ENCODE peak calls at places on chromosome 5, in six cellular contexts. T is smooth muscle cell of the brain vasculature, D is aorta, P is DMS153, Q is A172, M is lower lobe of right lung. R is an unnamed sample.

GRCh38 chr5:134085411-134085810 is 29.1 kb upstream of the TCF7 start:
- DNase-seq in T (no peak), D (no peak), P (no peak), Q (no peak), M (no peak), R (no peak)

GRCh38 chr5:79975422-79975821 is 15.6 kb downstream of the MTX3 start:
- DNase-seq in T (no peak), D (no peak), P (no peak), Q (no peak), M (no peak), R (no peak)

GRCh38 chr5:74903165-74903787 is 37.1 kb upstream of the FAM169A start:
- DNase-seq in T (no peak), D (no peak), P (peak; percentile 8), Q (no peak), M (peak; percentile 66), R (peak; percentile 71)

GRCh38 chr5:177301503-177302165 is 1.9 kb downstream of the RAB24 start:
- DNase-seq in T (no peak), D (peak; percentile 70), P (peak; percentile 86), Q (peak; percentile 41), M (peak; percentile 61), R (no peak)

GRCh38 chr5:37836173-37837100 is 3.4 kb downstream of the GDNF start:
- DNase-seq in T (no peak), D (peak; percentile 75), P (no peak), Q (no peak), M (no peak), R (peak; percentile 77)

GRCh38 chr5:150787659-150788058 is 9.1 kb downstream of the SMIM3 start:
- DNase-seq in T (no peak), D (no peak), P (no peak), Q (no peak), M (no peak), R (no peak)

GRCh38 chr5:100644206-100644605 is 109.0 kb downstream of the FAM174A start:
- DNase-seq in T (no peak), D (no peak), P (no peak), Q (no peak), M (no peak), R (no peak)

GRCh38 chr5:115168829-115169391 is 798 bp downstream of the TRIM36 start:
- DNase-seq in T (no peak), D (peak; percentile 77), P (no peak), Q (peak; percentile 20), M (no peak), R (peak; percentile 80)

GRCh38 chr5:109865636-109866035 is 175.9 kb downstream of the MAN2A1 start:
- DNase-seq in T (peak; percentile 69), D (no peak), P (peak; percentile 81), Q (peak; percentile 98), M (no peak), R (peak; percentile 5)

GRCh38 chr5:142014911-142015584 is 2.2 kb upstream of the GNPDA1 start:
- DNase-seq in T (no peak), D (no peak), P (no peak), Q (peak; percentile 76), M (no peak), R (no peak)

GRCh38 chr5:166746506-166746905 is 1544.9 kb upstream of the WWC1 start:
- DNase-seq in T (no peak), D (no peak), P (no peak), Q (no peak), M (no peak), R (no peak)

GRCh38 chr5:160638141-160638742 is 213.8 kb downstream of the ATP10B start:
- DNase-seq in T (no peak), D (no peak), P (no peak), Q (no peak), M (no peak), R (no peak)

GRCh38 chr5:135304352-135305221 is 94.4 kb downstream of the MACROH2A1 start:
- DNase-seq in T (no peak), D (peak; percentile 72), P (no peak), Q (no peak), M (no peak), R (no peak)

GRCh38 chr5:14401639-14402038 is 180.0 kb upstream of the OTULINL start:
- DNase-seq in T (no peak), D (no peak), P (no peak), Q (no peak), M (no peak), R (no peak)

R was measured in H1.